ENCODE peak calls at places on chromosomes 5 and 9, in four cellular contexts. One of them, this sample, is unnamed.

GRCh38 chr5:42360061-42360460 is 63.2 kb upstream of the GHR start:
- DNase-seq in AG04450: no peak
- DNase-seq in CD4-positive, alpha-beta T cell: no peak
- DNase-seq in tibial nerve: no peak
- DNase-seq in this sample: peak; percentile 11

GRCh38 chr9:129886226-129887174 is 51.2 kb downstream of the USP20 start:
- DNase-seq in AG04450: no peak
- DNase-seq in CD4-positive, alpha-beta T cell: peak; percentile 42
- DNase-seq in tibial nerve: no peak
- DNase-seq in this sample: no peak

GRCh38 chr9:76314321-76314720 is 79.9 kb downstream of the RFK start:
- DNase-seq in AG04450: no peak
- DNase-seq in CD4-positive, alpha-beta T cell: no peak
- DNase-seq in tibial nerve: no peak
- DNase-seq in this sample: no peak

GRCh38 chr5:134432677-134433359 is 21.1 kb upstream of the CDKN2AIPNL start:
- DNase-seq in AG04450: no peak
- DNase-seq in CD4-positive, alpha-beta T cell: no peak
- DNase-seq in tibial nerve: no peak
- DNase-seq in this sample: no peak

GRCh38 chr9:36056896-36057295 is 20.2 kb downstream of the RECK start:
- DNase-seq in AG04450: no peak
- DNase-seq in CD4-positive, alpha-beta T cell: no peak
- DNase-seq in tibial nerve: no peak
- DNase-seq in this sample: no peak

GRCh38 chr9:114611516-114612271 is 603 bp downstream of the TMEM268 start:
- DNase-seq in AG04450: no peak
- DNase-seq in CD4-positive, alpha-beta T cell: peak; percentile 31
- DNase-seq in tibial nerve: peak; percentile 25
- DNase-seq in this sample: no peak

GRCh38 chr9:91836515-91836914 is 113.5 kb downstream of the ROR2 start:
- DNase-seq in AG04450: no peak
- DNase-seq in CD4-positive, alpha-beta T cell: no peak
- DNase-seq in tibial nerve: no peak
- DNase-seq in this sample: no peak

GRCh38 chr5:68264024-68264956 is 48.7 kb downstream of the PIK3R1 start:
- DNase-seq in AG04450: peak; percentile 46
- DNase-seq in CD4-positive, alpha-beta T cell: no peak
- DNase-seq in tibial nerve: no peak
- DNase-seq in this sample: no peak

GRCh38 chr5:157148734-157149615 is 6.3 kb upstream of the MED7 start:
- DNase-seq in AG04450: no peak
- DNase-seq in CD4-positive, alpha-beta T cell: peak; percentile 76
- DNase-seq in tibial nerve: peak; percentile 42
- DNase-seq in this sample: no peak

GRCh38 chr9:130196643-130197042 is 24.4 kb downstream of the NCS1 start:
- DNase-seq in AG04450: no peak
- DNase-seq in CD4-positive, alpha-beta T cell: no peak
- DNase-seq in tibial nerve: no peak
- DNase-seq in this sample: no peak